ENCODE peak calls at places on chromosome 11, in nine cellular contexts. O is anterior cingulate cortex; I is stimulated activated CD4-positive, alpha-beta T cell treated with anti-CD3 and anti-CD28 coated beads, Interleukin-12 subunit alpha, Interleukin-12 subunit beta, amount 100 ng/mL, for 4 hours; P is cardiac septum; F is endothelial cell; M is NCI-H1092; S is fibroblast of the conjunctiva; B is GM18507; Q is fibroblast of pulmonary artery. E is an unnamed sample.

GRCh38 chr11:33475999-33476398 is 218.8 kb downstream of the HIPK3 start:
- DNase-seq in O (peak; percentile 52), I (no peak), P (no peak), F (no peak), M (peak; percentile 38), S (peak; percentile 18), B (no peak), Q (peak; percentile 91), E (no peak)

GRCh38 chr11:93133710-93134109 is 64.1 kb downstream of the SLC36A4 start:
- DNase-seq in O (no peak), I (no peak), P (no peak), F (no peak), M (no peak), S (no peak), B (no peak), Q (peak; percentile 64), E (peak; percentile 8)

GRCh38 chr11:3867209-3868071 is 12.0 kb downstream of the STIM1 start:
- DNase-seq in O (no peak), I (no peak), P (no peak), F (no peak), M (no peak), S (no peak), B (no peak), Q (peak; percentile 80), E (no peak)

GRCh38 chr11:119664063-119664572 is 64.9 kb downstream of the NECTIN1 start:
- DNase-seq in O (no peak), I (no peak), P (no peak), F (no peak), M (peak; percentile 70), S (no peak), B (no peak), Q (no peak), E (no peak)

GRCh38 chr11:12167098-12167999 is 57.0 kb downstream of the MICAL2 start:
- DNase-seq in O (no peak), I (no peak), P (no peak), F (no peak), M (no peak), S (peak; percentile 43), B (no peak), Q (peak; percentile 90), E (peak; percentile 71)

GRCh38 chr11:18392434-18393321 is 1.7 kb upstream of the LDHA start:
- DNase-seq in O (no peak), I (no peak), P (no peak), F (no peak), M (no peak), S (no peak), B (no peak), Q (no peak), E (no peak)

GRCh38 chr11:123122341-123122740 is 60.4 kb upstream of the HSPA8 start:
- DNase-seq in O (no peak), I (no peak), P (no peak), F (no peak), M (no peak), S (no peak), B (no peak), Q (peak; percentile 90), E (no peak)

GRCh38 chr11:80096736-80097135 is 655.9 kb upstream of the TENM4 start:
- DNase-seq in O (no peak), I (no peak), P (no peak), F (no peak), M (no peak), S (no peak), B (no peak), Q (peak; percentile 41), E (peak; percentile 82)

GRCh38 chr11:36945384-36945783 is 347.3 kb upstream of the RAG2 start:
- DNase-seq in O (no peak), I (no peak), P (no peak), F (no peak), M (no peak), S (no peak), B (no peak), Q (peak; percentile 17), E (no peak)

GRCh38 chr11:67255864-67256263 is 10.4 kb upstream of the GRK2 start:
- DNase-seq in O (no peak), I (no peak), P (no peak), F (no peak), M (no peak), S (no peak), B (no peak), Q (no peak), E (no peak)

GRCh38 chr11:11985016-11985715 is 23.3 kb downstream of the DKK3 start:
- DNase-seq in O (no peak), I (no peak), P (no peak), F (no peak), M (no peak), S (no peak), B (no peak), Q (peak; percentile 77), E (peak; percentile 58)

GRCh38 chr11:63762662-63763505 is 5.7 kb downstream of the ZFTA start:
- DNase-seq in O (peak; percentile 74), I (no peak), P (no peak), F (peak; percentile 41), M (no peak), S (no peak), B (no peak), Q (no peak), E (no peak)

GRCh38 chr11:34189191-34189590 is 83.8 kb downstream of the NAT10 start:
- DNase-seq in O (no peak), I (no peak), P (no peak), F (no peak), M (no peak), S (no peak), B (no peak), Q (no peak), E (no peak)

GRCh38 chr11:36069576-36070214 is 125.8 kb downstream of the LDLRAD3 start:
- DNase-seq in O (no peak), I (no peak), P (no peak), F (peak; percentile 24), M (no peak), S (no peak), B (no peak), Q (no peak), E (no peak)

GRCh38 chr11:17719940-17720795 is 797 bp downstream of the MYOD1 start:
- DNase-seq in O (no peak), I (no peak), P (peak; percentile 69), F (peak; percentile 65), M (peak; percentile 20), S (no peak), B (no peak), Q (peak; percentile 20), E (no peak)

GRCh38 chr11:102306048-102306575 is 11.2 kb upstream of the BIRC3 start:
- DNase-seq in O (peak; percentile 16), I (no peak), P (no peak), F (no peak), M (no peak), S (no peak), B (no peak), Q (no peak), E (no peak)

GRCh38 chr11:8440649-8441048 is 153.4 kb downstream of the STK33 start:
- DNase-seq in O (no peak), I (no peak), P (no peak), F (no peak), M (no peak), S (no peak), B (no peak), Q (no peak), E (no peak)

GRCh38 chr11:19027829-19028595 is 32.5 kb downstream of the MRGPRX2 start:
- DNase-seq in O (no peak), I (no peak), P (no peak), F (no peak), M (no peak), S (no peak), B (no peak), Q (peak; percentile 46), E (peak; percentile 4)

GRCh38 chr11:2769409-2769778 is 69.6 kb upstream of the KCNQ1OT1 start:
- DNase-seq in O (no peak), I (no peak), P (no peak), F (no peak), M (no peak), S (no peak), B (no peak), Q (no peak), E (no peak)

GRCh38 chr11:133164986-133165385 is 367.3 kb downstream of the OPCML start:
- DNase-seq in O (no peak), I (no peak), P (no peak), F (no peak), M (no peak), S (no peak), B (no peak), Q (no peak), E (no peak)

GRCh38 chr11:91178366-91178765 is 955.5 kb upstream of the CHORDC1 start:
- DNase-seq in O (no peak), I (no peak), P (no peak), F (no peak), M (no peak), S (no peak), B (no peak), Q (peak; percentile 6), E (no peak)

GRCh38 chr11:63683133-63683991 is 2.1 kb downstream of the RTN3 start:
- DNase-seq in O (no peak), I (no peak), P (no peak), F (no peak), M (no peak), S (no peak), B (no peak), Q (peak; percentile 44), E (no peak)

GRCh38 chr11:132410383-132410782 is 1040.0 kb downstream of the NTM start:
- DNase-seq in O (no peak), I (no peak), P (no peak), F (no peak), M (no peak), S (no peak), B (no peak), Q (no peak), E (no peak)

GRCh38 chr11:108768370-108768769 is 103.5 kb downstream of the DDX10 start:
- DNase-seq in O (no peak), I (no peak), P (no peak), F (no peak), M (no peak), S (no peak), B (no peak), Q (peak; percentile 60), E (no peak)

GRCh38 chr11:65530157-65530496 is 5.2 kb downstream of the SCYL1 start:
- DNase-seq in O (no peak), I (no peak), P (no peak), F (no peak), M (no peak), S (no peak), B (no peak), Q (no peak), E (no peak)

GRCh38 chr11:284081-285020 is 4.6 kb upstream of the PGGHG start:
- DNase-seq in O (no peak), I (no peak), P (no peak), F (no peak), M (no peak), S (no peak), B (no peak), Q (no peak), E (no peak)

GRCh38 chr11:60844870-60845221 is 2.9 kb downstream of the CCDC86 start:
- DNase-seq in O (no peak), I (no peak), P (no peak), F (no peak), M (no peak), S (no peak), B (no peak), Q (no peak), E (no peak)

GRCh38 chr11:26040339-26040738 is 291.6 kb upstream of the ANO3 start:
- DNase-seq in O (no peak), I (no peak), P (no peak), F (no peak), M (no peak), S (no peak), B (no peak), Q (no peak), E (no peak)

GRCh38 chr11:132361011-132361550 is 990.7 kb downstream of the NTM start:
- DNase-seq in O (no peak), I (no peak), P (no peak), F (no peak), M (no peak), S (no peak), B (no peak), Q (no peak), E (no peak)

GRCh38 chr11:6297831-6298230 is 22.5 kb downstream of the CAVIN3 start:
- DNase-seq in O (no peak), I (no peak), P (no peak), F (no peak), M (no peak), S (no peak), B (no peak), Q (no peak), E (no peak)

GRCh38 chr11:4626207-4627105 is 10.8 kb upstream of the OR51D1 start:
- DNase-seq in O (no peak), I (no peak), P (no peak), F (peak; percentile 83), M (peak; percentile 81), S (peak; percentile 55), B (no peak), Q (peak; percentile 84), E (no peak)

E was measured in BJ.